ENCODE peak calls at places on chromosomes 12 and 14, in nine cellular contexts. U is fibroblast of the conjunctiva; X is activated CD4-positive, alpha-beta T cell treated with anti-CD3 and anti-CD28 coated beads, Interleukin-2, amount 50 U/mL, for 48 hours; F is lung microvascular endothelial cell; D is fibroblast of mammary gland; M is kidney epithelial cell; Q is EL; S is T-helper 2 cell; O is IMR-90. W is an unnamed sample.
A peak's percentile ranks its signal among the peaks of the same experiment; 100 is the strongest.

GRCh38 chr12:58966939-58967338 is 46.6 kb upstream of the LRIG3 start:
- DNase-seq in X (no peak), M (no peak), S (no peak), U (no peak), Q (peak; percentile 5), D (peak; percentile 41), F (no peak), O (peak; percentile 49), W (no peak)

GRCh38 chr14:36791402-36791801 is 129.7 kb downstream of the PAX9 start:
- DNase-seq in X (no peak), M (no peak), O (no peak), Q (no peak), D (no peak), S (no peak), U (no peak), F (no peak), W (no peak)

GRCh38 chr14:101476931-101477553 is 84.3 kb upstream of the DIO3 start:
- DNase-seq in Q (no peak), U (no peak), F (no peak), O (no peak), D (no peak), M (no peak), X (no peak), S (no peak), W (no peak)

GRCh38 chr14:69542311-69542710 is 32.4 kb downstream of the CCDC177 start:
- DNase-seq in F (no peak), M (no peak), Q (no peak), U (no peak), X (no peak), D (no peak), O (no peak), S (no peak), W (no peak)

GRCh38 chr14:21467620-21468019 is 9.1 kb downstream of the RAB2B start:
- DNase-seq in M (no peak), F (peak; percentile 96), D (peak; percentile 91), S (no peak), U (peak; percentile 45), Q (peak; percentile 92), O (peak; percentile 98), X (no peak), W (peak; percentile 96)

GRCh38 chr12:30756074-30756473 is 1.3 kb upstream of the CAPRIN2 start:
- DNase-seq in S (no peak), U (no peak), O (no peak), Q (no peak), X (no peak), D (no peak), M (no peak), F (no peak), W (no peak)

GRCh38 chr12:64695550-64695949 is 63.7 kb downstream of the GNS start:
- DNase-seq in U (no peak), O (no peak), M (no peak), Q (no peak), S (no peak), F (no peak), D (no peak), X (no peak), W (no peak)

GRCh38 chr12:62659457-62660295 is 193.1 kb downstream of the MON2 start:
- DNase-seq in Q (no peak), M (no peak), D (no peak), O (no peak), S (no peak), F (peak; percentile 30), U (no peak), X (no peak), W (no peak)

GRCh38 chr14:72040528-72040927 is 108.3 kb downstream of the RGS6 start:
- DNase-seq in U (no peak), X (no peak), Q (no peak), M (no peak), F (no peak), D (no peak), S (no peak), O (no peak), W (no peak)

GRCh38 chr12:124531281-124531745 is 36.1 kb downstream of the NCOR2 start:
- DNase-seq in F (no peak), U (no peak), X (no peak), D (no peak), S (no peak), O (no peak), Q (no peak), M (no peak), W (no peak)

GRCh38 chr14:53929871-53930685 is 26.5 kb downstream of the BMP4 start:
- DNase-seq in O (no peak), U (no peak), Q (peak; percentile 65), D (no peak), F (no peak), S (no peak), X (peak; percentile 34), M (no peak), W (no peak)

GRCh38 chr14:81831128-81831815 is 297.6 kb upstream of the SEL1L start:
- DNase-seq in M (no peak), U (peak; percentile 8), F (no peak), X (no peak), S (no peak), Q (no peak), O (no peak), D (peak; percentile 5), W (no peak)

GRCh38 chr14:31090872-31091764 is 64.9 kb upstream of the STRN3 start:
- DNase-seq in M (peak; percentile 67), D (peak; percentile 97), S (no peak), F (peak; percentile 90), X (no peak), Q (peak; percentile 84), O (peak; percentile 97), U (peak; percentile 75), W (peak; percentile 22)

GRCh38 chr12:114662512-114663177 is 21.3 kb downstream of the TBX3 start:
- DNase-seq in F (peak; percentile 89), O (peak; percentile 91), X (peak; percentile 75), Q (peak; percentile 92), D (peak; percentile 90), U (peak; percentile 70), S (no peak), M (peak; percentile 72), W (peak; percentile 33)

GRCh38 chr12:44247588-44247987 is 411.7 kb downstream of the TMEM117 start:
- DNase-seq in S (no peak), M (no peak), D (no peak), X (no peak), O (no peak), U (no peak), F (no peak), Q (no peak), W (no peak)

GRCh38 chr12:124509300-124509675 is 58.1 kb downstream of the NCOR2 start:
- DNase-seq in X (no peak), S (no peak), D (no peak), O (no peak), F (no peak), M (no peak), Q (peak; percentile 14), U (no peak), W (no peak)

GRCh38 chr12:110917467-110917866 is 2.9 kb downstream of the MYL2 start:
- DNase-seq in F (peak; percentile 66), M (peak; percentile 69), Q (peak; percentile 75), S (no peak), X (no peak), D (peak; percentile 63), U (no peak), O (peak; percentile 17), W (peak; percentile 59)

GRCh38 chr12:6370994-6371754 is 4.2 kb downstream of the SCNN1A start:
- DNase-seq in M (peak; percentile 98), D (peak; percentile 77), U (no peak), Q (peak; percentile 67), O (peak; percentile 72), S (no peak), F (peak; percentile 62), X (no peak), W (no peak)

GRCh38 chr14:103517626-103518415 is 4.8 kb downstream of the CKB start:
- DNase-seq in Q (peak; percentile 13), S (no peak), X (no peak), O (no peak), D (no peak), U (no peak), F (no peak), M (no peak), W (no peak)

GRCh38 chr14:68544150-68544892 is 248.5 kb downstream of the ZFP36L1 start:
- DNase-seq in D (peak; percentile 100), S (no peak), O (peak; percentile 100), M (no peak), U (peak; percentile 99), Q (peak; percentile 97), F (peak; percentile 86), X (no peak), W (peak; percentile 80)

GRCh38 chr14:31990959-31991541 is 86.1 kb upstream of the ARHGAP5 start:
- DNase-seq in X (no peak), U (no peak), F (no peak), M (no peak), Q (peak; percentile 15), S (no peak), D (peak; percentile 70), O (no peak), W (no peak)

GRCh38 chr12:30320561-30320960 is 375.1 kb downstream of the IPO8 start:
- DNase-seq in F (no peak), M (no peak), S (no peak), X (no peak), D (no peak), Q (no peak), O (no peak), U (no peak), W (no peak)

GRCh38 chr12:21831671-21832357 is 57.3 kb upstream of the KCNJ8 start:
- DNase-seq in D (peak; percentile 95), U (peak; percentile 67), Q (peak; percentile 13), F (no peak), O (peak; percentile 61), S (no peak), X (no peak), M (peak; percentile 28), W (no peak)